ENCODE peak calls at places on chromosomes 4 and X, in six cellular contexts. R is fibroblast of pulmonary artery, I is cardiac fibroblast, D is GM12878, B is astrocyte, L is psoas muscle. S is an unnamed sample.

GRCh38 chrX:11064851-11065600 is 46.1 kb upstream of the HCCS start:
- DNase-seq in B (peak; percentile 78), D (no peak), I (peak; percentile 78), L (no peak), R (peak; percentile 82), S (no peak)

GRCh38 chr4:100576570-100576969 is 58.7 kb upstream of the EMCN start:
- DNase-seq in R (no peak), B (no peak), L (no peak), I (no peak), D (no peak), S (no peak)

GRCh38 chrX:71131510-71131909 is 13.1 kb downstream of the MED12 start:
- DNase-seq in R (no peak), L (no peak), D (no peak), I (no peak), B (no peak), S (no peak)

GRCh38 chr4:22434895-22435294 is 81.0 kb downstream of the ADGRA3 start:
- DNase-seq in B (peak; percentile 39), L (no peak), D (no peak), R (peak; percentile 70), I (peak; percentile 72), S (no peak)

GRCh38 chr4:38400946-38401345 is 263.1 kb upstream of the KLF3 start:
- DNase-seq in D (no peak), B (peak; percentile 20), I (peak; percentile 8), R (no peak), L (no peak), S (no peak)

GRCh38 chr4:160825644-160826338 is 1338.0 kb downstream of the FSTL5 start:
- DNase-seq in R (no peak), B (no peak), D (no peak), I (no peak), L (no peak), S (no peak)

GRCh38 chrX:9785944-9786741 is at the start of gene SHROOM2:
- DNase-seq in D (no peak), R (peak; percentile 31), B (no peak), L (no peak), I (no peak), S (no peak)

GRCh38 chr4:30875659-30876269 is 155.6 kb downstream of the PCDH7 start:
- DNase-seq in D (no peak), B (peak; percentile 63), I (peak; percentile 22), L (no peak), R (peak; percentile 30), S (no peak)

GRCh38 chrX:15549189-15550012 is 48.8 kb downstream of the BMX start:
- DNase-seq in R (no peak), I (no peak), D (no peak), B (no peak), L (no peak), S (no peak)

GRCh38 chr4:19130836-19131235 is 1109.3 kb upstream of the LCORL start:
- DNase-seq in R (peak; percentile 23), D (no peak), I (peak; percentile 13), L (no peak), B (peak; percentile 93), S (no peak)

GRCh38 chr4:84697615-84698201 is 114.8 kb downstream of the CDS1 start:
- DNase-seq in R (no peak), I (peak; percentile 19), D (no peak), L (no peak), B (no peak), S (no peak)

GRCh38 chr4:22514431-22514830 is 1.4 kb downstream of the ADGRA3 start:
- DNase-seq in D (no peak), I (peak; percentile 43), L (no peak), R (peak; percentile 9), B (peak; percentile 35), S (no peak)

GRCh38 chrX:84064814-84065213 is 123.2 kb downstream of the RPS6KA6 start:
- DNase-seq in B (no peak), R (no peak), I (no peak), L (no peak), D (no peak), S (no peak)

GRCh38 chrX:56729152-56729557 is at the start of gene NBDY:
- DNase-seq in L (peak; percentile 16), R (peak; percentile 57), D (no peak), I (peak; percentile 55), B (peak; percentile 31), S (no peak)

GRCh38 chrX:41561045-41561444 is 113.9 kb downstream of the NYX start:
- DNase-seq in D (peak; percentile 17), I (peak; percentile 89), B (peak; percentile 91), R (peak; percentile 91), L (no peak), S (peak; percentile 22)

GRCh38 chr4:8709729-8710360 is 117.3 kb downstream of the CPZ start:
- DNase-seq in I (no peak), L (no peak), R (no peak), D (no peak), B (no peak), S (no peak)

GRCh38 chrX:28549839-28550238 is 37.4 kb upstream of the IL1RAPL1 start:
- DNase-seq in B (no peak), L (no peak), D (no peak), R (no peak), I (no peak), S (no peak)

GRCh38 chrX:2395261-2395850 is 105.4 kb downstream of the DHRSX start:
- DNase-seq in B (no peak), D (no peak), L (no peak), R (no peak), I (no peak), S (no peak)

GRCh38 chr4:166460769-166461550 is 587.9 kb downstream of the TLL1 start:
- DNase-seq in D (no peak), I (peak; percentile 61), B (peak; percentile 13), R (peak; percentile 28), L (no peak), S (no peak)

GRCh38 chrX:17632942-17633341 is 104.4 kb upstream of the SCML1 start:
- DNase-seq in L (no peak), R (peak; percentile 2), D (no peak), B (no peak), I (peak; percentile 38), S (no peak)

GRCh38 chr4:82833696-82834313 is 35.2 kb upstream of the SCD5 start:
- DNase-seq in R (peak; percentile 79), D (no peak), L (no peak), B (peak; percentile 84), I (peak; percentile 88), S (no peak)

GRCh38 chr4:86508436-86508835 is 85.7 kb upstream of the PTPN13 start:
- DNase-seq in R (no peak), B (peak; percentile 53), D (no peak), L (no peak), I (peak; percentile 29), S (no peak)

GRCh38 chr4:147284218-147284617 is 196.7 kb upstream of the EDNRA start:
- DNase-seq in L (no peak), D (no peak), R (no peak), I (no peak), B (peak; percentile 23), S (no peak)

GRCh38 chrX:79107891-79108718 is 36.4 kb upstream of the GPR174 start:
- DNase-seq in R (no peak), D (peak; percentile 55), I (no peak), B (no peak), L (no peak), S (no peak)

GRCh38 chr4:59307609-59308008 is 1892.5 kb upstream of the ADGRL3 start:
- DNase-seq in B (no peak), D (no peak), I (no peak), L (no peak), R (no peak), S (no peak)

GRCh38 chr4:161404346-161405110 is 759.3 kb downstream of the FSTL5 start:
- DNase-seq in L (no peak), D (no peak), I (no peak), B (peak; percentile 58), R (no peak), S (no peak)

GRCh38 chr4:80308466-80308822 is 27.1 kb upstream of the CFAP299 start:
- DNase-seq in L (no peak), B (no peak), R (no peak), D (no peak), I (no peak), S (no peak)

GRCh38 chr4:80307774-80308465 is 27.6 kb upstream of the CFAP299 start:
- DNase-seq in B (peak; percentile 82), R (peak; percentile 56), D (no peak), I (peak; percentile 83), L (no peak), S (no peak)

GRCh38 chr4:80307183-80307735 is 28.3 kb upstream of the CFAP299 start:
- DNase-seq in D (no peak), L (no peak), R (peak; percentile 29), B (peak; percentile 85), I (peak; percentile 63), S (no peak)

GRCh38 chr4:80311130-80311529 is 24.4 kb upstream of the CFAP299 start:
- DNase-seq in B (no peak), D (no peak), R (peak; percentile 65), I (peak; percentile 59), L (no peak), S (no peak)

GRCh38 chr4:80309301-80310004 is 26.1 kb upstream of the CFAP299 start:
- DNase-seq in B (peak; percentile 97), L (no peak), R (peak; percentile 91), I (peak; percentile 96), D (no peak), S (no peak)
- H3K4me3 ChIP-seq in B (no peak overlapping the region), L (no peak overlapping the region), R (no peak overlapping the region), I (no peak overlapping the region), D (no peak overlapping the region), S (no peak overlapping the region)

GRCh38 chr4:32136081-32136787 is 1416.1 kb downstream of the PCDH7 start:
- DNase-seq in B (no peak), D (no peak), R (no peak), I (no peak), L (no peak), S (no peak)
- TF ChIP-seq CTCF in B (no peak), D (no peak), R (no peak), I (no peak), L (no peak), S (no peak)

DNA sequence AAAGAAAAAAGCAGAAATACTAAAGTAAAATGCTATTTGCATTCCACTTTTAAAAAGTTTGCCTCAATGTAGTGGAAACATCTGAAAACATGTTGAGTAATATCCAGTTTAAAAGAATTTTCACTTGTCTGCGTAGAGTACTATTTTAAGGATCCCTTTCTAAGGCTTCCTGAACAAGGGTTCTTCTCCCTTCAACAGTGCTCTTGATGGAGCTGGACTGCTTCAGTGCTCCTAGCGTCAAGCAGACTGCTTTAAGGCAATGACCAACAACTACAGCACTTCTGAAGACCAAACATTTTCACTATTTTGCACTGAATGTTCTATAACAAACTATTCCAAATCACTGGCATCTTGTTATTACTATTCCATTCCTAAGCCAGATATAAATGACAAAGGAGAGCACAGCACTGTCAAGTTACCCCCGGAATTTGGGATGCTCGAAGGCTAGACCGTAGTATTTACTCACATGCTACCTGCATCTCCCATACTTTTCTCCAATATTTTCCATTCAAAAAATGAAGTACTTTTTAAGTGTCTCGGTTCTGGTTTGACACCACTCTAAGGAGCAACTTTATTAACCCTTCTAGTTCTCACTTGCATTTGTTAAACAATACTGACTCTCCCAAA is 36.1 kb downstream of the TMEM165 start:
- DNase-seq in D (no peak), R (no peak), I (no peak), B (no peak), L (no peak), S (no peak)
- H3K4me3 ChIP-seq in D (no peak overlapping the region), R (no peak overlapping the region), I (no peak overlapping the region), B (no peak overlapping the region), L (no peak overlapping the region), S (no peak overlapping the region)

DNA sequence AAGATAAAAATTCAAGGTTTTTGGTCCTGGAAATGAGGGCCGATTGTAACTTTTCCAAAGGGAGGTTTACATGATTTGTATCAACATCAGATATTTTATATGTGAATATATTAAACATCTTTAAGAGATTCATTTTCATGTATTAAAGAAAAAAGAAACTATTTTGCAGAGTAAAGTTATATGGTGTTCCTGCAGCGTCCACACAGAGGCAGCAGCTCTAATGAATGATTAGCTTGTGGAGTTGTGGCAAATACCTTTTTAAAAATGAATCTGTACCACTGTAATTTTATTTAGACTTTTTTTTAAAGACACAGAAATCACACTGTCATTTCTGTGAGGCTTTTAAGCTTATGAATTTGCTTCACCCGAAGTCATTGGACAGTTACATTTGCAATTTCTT is 25.6 kb upstream of the FHDC1 start:
- DNase-seq in D (no peak), L (no peak), R (no peak), B (no peak), I (no peak), S (no peak)
- TF ChIP-seq CTCF in D (no peak), L (no peak), R (no peak), B (no peak), I (no peak), S (no peak)